ENCODE peak calls at places on chromosomes 5 and 9, in four cellular contexts. E is CD8-positive, alpha-beta T cell; I is heart right ventricle; T is AG04450. F is an unnamed sample.
A peak's percentile ranks its signal among the peaks of the same experiment; 100 is the strongest.

GRCh38 chr5:158770506-158770905 is 329.2 kb downstream of the EBF1 start:
- DNase-seq in T (no peak), E (no peak), I (no peak), F (peak; percentile 5)

GRCh38 chr5:109160468-109160867 is 249.3 kb downstream of the PJA2 start:
- DNase-seq in E (no peak), T (no peak), I (no peak), F (no peak)

GRCh38 chr5:37717613-37718431 is 122.0 kb downstream of the GDNF start:
- DNase-seq in E (no peak), I (peak; percentile 9), T (peak; percentile 72), F (no peak)

GRCh38 chr5:73496984-73497457 is 1.2 kb upstream of the BTF3 start:
- DNase-seq in E (no peak), T (peak; percentile 16), I (no peak), F (no peak)

GRCh38 chr9:81628897-81629296 is 60.5 kb downstream of the TLE1 start:
- DNase-seq in T (no peak), I (no peak), E (no peak), F (no peak)

GRCh38 chr5:87686975-87687374 is 274.2 kb upstream of the CCNH start:
- DNase-seq in E (no peak), T (no peak), I (no peak), F (no peak)

GRCh38 chr5:91038180-91038808 is 344.8 kb downstream of the ARRDC3 start:
- DNase-seq in T (no peak), I (no peak), E (no peak), F (no peak)

GRCh38 chr5:21654-22233 is 70.2 kb upstream of the PLEKHG4B start:
- DNase-seq in T (no peak), I (no peak), E (no peak), F (no peak)

GRCh38 chr9:33040792-33041458 is 15.9 kb downstream of the DNAJA1 start:
- DNase-seq in E (no peak), T (no peak), I (no peak), F (no peak)

GRCh38 chr9:2559212-2560152 is 62.1 kb upstream of the VLDLR start:
- DNase-seq in T (peak; percentile 87), I (peak; percentile 92), E (no peak), F (no peak)

GRCh38 chr9:85603920-85604319 is 137.8 kb downstream of the AGTPBP1 start:
- DNase-seq in T (no peak), I (no peak), E (no peak), F (no peak)

GRCh38 chr5:81838307-81838906 is 87.5 kb upstream of the SSBP2 start:
- DNase-seq in I (no peak), T (no peak), E (no peak), F (no peak)

GRCh38 chr5:137563301-137563645 is 64.1 kb upstream of the SPOCK1 start:
- DNase-seq in E (no peak), I (no peak), T (no peak), F (no peak)

GRCh38 chr5:176438959-176439757 is 9.0 kb upstream of the FAF2 start:
- DNase-seq in E (peak; percentile 11), T (no peak), I (no peak), F (no peak)

GRCh38 chr9:127931092-127931881 is 710 bp upstream of the PIP5KL1 start:
- DNase-seq in I (no peak), E (no peak), T (no peak), F (peak; percentile 61)

GRCh38 chr5:137636076-137636475 is 99.8 kb downstream of the KLHL3 start:
- DNase-seq in I (no peak), E (no peak), T (no peak), F (no peak)

GRCh38 chr9:115158666-115159481 is 40.9 kb upstream of the TNC start:
- DNase-seq in T (no peak), I (no peak), E (no peak), F (no peak)

GRCh38 chr9:101449071-101449721 is 13.6 kb upstream of the ALDOB start:
- DNase-seq in I (peak; percentile 61), T (no peak), E (peak; percentile 65), F (peak; percentile 78)

GRCh38 chr5:173573126-173573960 is 43.1 kb downstream of the BOD1 start:
- DNase-seq in T (no peak), E (peak; percentile 78), I (peak; percentile 71), F (peak; percentile 78)

GRCh38 chr5:72063219-72063819 is 44.0 kb upstream of the MAP1B start:
- DNase-seq in T (no peak), E (no peak), I (no peak), F (peak; percentile 9)

GRCh38 chr9:132006657-132007370 is 72.9 kb downstream of the MED27 start:
- DNase-seq in E (no peak), I (no peak), T (no peak), F (peak; percentile 56)

GRCh38 chr5:34655354-34655991 is 655 bp upstream of the RAI14 start:
- DNase-seq in I (peak; percentile 38), T (peak; percentile 57), E (no peak), F (peak; percentile 53)

GRCh38 chr9:110256142-110256391 is 240 bp downstream of the TXN start:
- DNase-seq in I (no peak), T (no peak), E (no peak), F (no peak)

GRCh38 chr9:33164138-33164809 is 2.9 kb downstream of the B4GALT1 start:
- DNase-seq in T (no peak), E (peak; percentile 51), I (peak; percentile 44), F (peak; percentile 66)

GRCh38 chr5:154740957-154741356 is 14.2 kb upstream of the LARP1 start:
- DNase-seq in E (no peak), T (no peak), I (no peak), F (no peak)

GRCh38 chr9:117682955-117683710 is 21.1 kb upstream of the TLR4 start:
- DNase-seq in I (no peak), T (no peak), E (no peak), F (no peak)

GRCh38 chr5:141491323-141492167 is 2.7 kb downstream of the PCDHGC5 start:
- DNase-seq in I (no peak), T (no peak), E (no peak), F (peak; percentile 31)

GRCh38 chr9:123686131-123686848 is 243.6 kb downstream of the DENND1A start:
- DNase-seq in T (no peak), E (no peak), I (peak; percentile 36), F (no peak)

GRCh38 chr5:100827481-100827889 is 75.6 kb downstream of the ST8SIA4 start:
- DNase-seq in I (no peak), T (no peak), E (no peak), F (no peak)

GRCh38 chr9:16262467-16263261 is 607.8 kb downstream of the BNC2 start:
- DNase-seq in T (no peak), I (no peak), E (no peak), F (no peak)

GRCh38 chr5:180785794-180786221 is 16.8 kb downstream of the MGAT1 start:
- DNase-seq in T (peak; percentile 60), I (no peak), E (peak; percentile 46), F (no peak)

GRCh38 chr5:102666164-102666951 is 88.7 kb upstream of the PAM start:
- DNase-seq in E (no peak), T (no peak), I (no peak), F (no peak)

GRCh38 chr5:149581192-149581861 is at the start of gene ARHGEF37:
- DNase-seq in T (no peak), I (peak; percentile 95), E (peak; percentile 70), F (peak; percentile 29)

GRCh38 chr5:118070041-118070440 is 918.3 kb downstream of the DTWD2 start:
- DNase-seq in E (no peak), T (no peak), I (no peak), F (no peak)

GRCh38 chr9:135415586-135415985 is 64.0 kb upstream of the PPP1R26 start:
- DNase-seq in I (no peak), E (no peak), T (no peak), F (no peak)

GRCh38 chr5:23627976-23628375 is 120.6 kb downstream of the PRDM9 start:
- DNase-seq in T (no peak), I (no peak), E (no peak), F (no peak)

GRCh38 chr5:67089200-67089725 is 107.3 kb downstream of the CD180 start:
- DNase-seq in I (no peak), E (no peak), T (peak; percentile 8), F (no peak)

DNA sequence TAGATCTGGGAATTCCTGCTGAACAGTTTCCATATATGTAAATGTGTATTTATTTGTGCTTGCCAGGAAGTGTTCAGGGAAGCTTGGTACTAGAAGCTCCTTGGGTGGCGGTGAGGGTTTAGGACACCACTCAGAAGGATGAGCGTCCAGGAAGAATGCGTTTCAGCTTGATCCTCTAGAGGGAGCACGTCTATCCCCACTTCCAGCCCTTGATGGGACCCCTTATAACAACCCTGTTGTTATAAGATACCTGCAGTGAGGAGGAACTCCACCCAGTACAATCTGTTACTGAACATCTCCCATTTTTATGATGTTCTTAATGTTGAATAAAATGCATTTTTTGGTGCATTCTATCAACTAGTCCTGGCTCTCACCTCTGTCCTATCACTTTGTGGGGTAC is 88.9 kb downstream of the CYFIP2 start:
- DNase-seq in I (no peak), E (no peak), T (no peak), F (no peak)
- TF ChIP-seq CTCF in I (peak; percentile 19), E (no peak), T (peak; percentile 41), F (no peak)

GRCh38 chr5:61331407-61332368 is at the start of gene ZSWIM6:
- DNase-seq in I (peak; percentile 99), E (peak; percentile 99), T (peak; percentile 99), F (peak; percentile 99)
- TF ChIP-seq CTCF in I (no peak), E (no peak), T (no peak), F (no peak)

DNA sequence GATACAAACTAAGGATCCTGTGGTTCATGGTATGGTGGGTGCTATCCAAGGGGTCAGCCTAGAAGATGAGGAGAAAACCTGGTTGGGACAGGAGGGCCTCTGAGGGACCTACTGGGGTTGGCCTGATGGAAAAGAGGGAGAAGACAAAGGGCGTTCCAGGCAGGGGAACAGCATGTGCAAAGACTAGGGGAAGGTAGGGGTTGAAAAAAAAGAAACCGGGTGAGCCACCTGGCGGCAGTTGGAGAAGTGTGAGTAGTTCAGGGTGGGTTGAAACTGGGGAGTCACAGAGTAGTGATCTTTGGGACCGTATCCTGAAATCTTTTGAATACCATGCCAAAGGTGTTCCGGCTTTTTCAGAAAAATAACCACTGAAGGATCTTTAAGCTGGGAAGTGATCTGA is 8.7 kb upstream of the GABRP start:
- DNase-seq in I (no peak), E (no peak), T (no peak), F (no peak)
- TF ChIP-seq CTCF in I (no peak), E (no peak), T (no peak), F (no peak)

DNA sequence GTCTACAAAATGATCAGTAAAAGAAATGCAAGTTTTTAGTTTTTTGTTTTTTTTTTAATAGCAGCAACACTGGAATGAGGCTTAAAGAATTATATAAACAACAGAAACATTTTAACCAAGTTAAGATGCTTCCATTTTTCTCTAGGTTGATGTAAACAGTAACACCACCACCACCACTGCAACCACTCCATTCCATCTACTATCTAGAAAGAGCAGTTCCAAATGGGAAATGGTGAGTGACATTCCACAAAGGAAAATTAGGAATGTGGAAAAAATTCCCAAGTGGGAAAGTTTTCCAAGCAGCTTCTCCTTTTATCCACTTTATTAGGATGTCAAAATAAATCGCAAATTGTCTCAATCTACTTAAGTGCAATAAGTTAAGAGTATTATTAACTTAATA is 32.6 kb downstream of the SLC38A9 start:
- DNase-seq in E (no peak), T (no peak), I (no peak), F (no peak)
- TF ChIP-seq CTCF in E (no peak), T (no peak), I (no peak), F (no peak)

GRCh38 chr5:139543423-139543991 is 17.6 kb upstream of the UBE2D2 start:
- DNase-seq in I (peak; percentile 74), E (peak; percentile 76), T (no peak), F (peak; percentile 83)
- TF ChIP-seq CTCF in I (peak; percentile 33), E (peak; percentile 38), T (no peak), F (peak; percentile 47)